ENCODE peak calls at places on chromosomes 1 and 21, in four cellular contexts. E, G, Y and S are unnamed samples. For H3K4me1, the result is how much of the 10 kb centered on the place peaks cover.

GRCh38 chr1:5940723-5941407 is 51.4 kb downstream of the NPHP4 start:
- DNase-seq in E (no peak), G (no peak), Y (no peak), S (no peak)

GRCh38 chr1:246121533-246121932 is 385.5 kb downstream of the SMYD3 start:
- DNase-seq in E (peak), G (no peak), Y (no peak), S (no peak)

GRCh38 chr1:205961970-205962820 is 18.9 kb upstream of the SLC26A9 start:
- DNase-seq in E (peak), G (no peak), Y (no peak), S (no peak)

GRCh38 chr1:32741417-32742131 is 39.0 kb upstream of the SYNC start:
- DNase-seq in E (no peak), G (no peak), Y (no peak), S (no peak)

GRCh38 chr1:222339371-222339947 is 208.4 kb downstream of the HHIPL2 start:
- DNase-seq in E (peak), G (no peak), Y (no peak), S (no peak)

GRCh38 chr1:87644500-87645245 is 316.0 kb downstream of the LMO4 start:
- DNase-seq in E (peak), G (no peak), Y (no peak), S (peak)

GRCh38 chr1:232383455-232384074 is 246.4 kb downstream of the SIPA1L2 start:
- DNase-seq in E (no peak), G (no peak), Y (no peak), S (peak)

GRCh38 chr1:70290248-70290647 is 64.3 kb downstream of the ANKRD13C start:
- DNase-seq in E (peak), G (no peak), Y (no peak), S (no peak)

GRCh38 chr1:70427976-70428375 is 16.9 kb downstream of the CTH start:
- DNase-seq in E (peak), G (no peak), Y (no peak), S (peak)

GRCh38 chr1:67803380-67804279 is 29.6 kb downstream of the GNG12 start:
- DNase-seq in E (no peak), G (no peak), Y (no peak), S (no peak)

GRCh38 chr1:143665606-143666005 is 306.2 kb downstream of the FAM72C start:
- DNase-seq in E (no peak), G (no peak), Y (no peak), S (no peak)

GRCh38 chr1:97806336-97806735 is 114.5 kb downstream of the DPYD start:
- DNase-seq in E (no peak), G (no peak), Y (no peak), S (no peak)

GRCh38 chr1:168430348-168430747 is 113.4 kb downstream of the XCL2 start:
- DNase-seq in E (no peak), G (no peak), Y (no peak), S (no peak)

GRCh38 chr1:10901894-10902805 is 105.7 kb upstream of the CASZ1 start:
- DNase-seq in E (no peak), G (no peak), Y (no peak), S (peak)

GRCh38 chr1:227654431-227654830 is 80.7 kb downstream of the JMJD4 start:
- DNase-seq in E (no peak), G (no peak), Y (no peak), S (peak)

GRCh38 chr1:7403265-7404045 is 367.6 kb upstream of the VAMP3 start:
- DNase-seq in E (peak), G (peak), Y (no peak), S (no peak)

GRCh38 chr1:112614460-112615065 is 4.4 kb downstream of the ST7L start:
- DNase-seq in E (peak), G (no peak), Y (no peak), S (peak)

GRCh38 chr21:14259669-14260458 is 43.9 kb downstream of the RBM11 start:
- DNase-seq in E (peak), G (no peak), Y (no peak), S (peak)

GRCh38 chr1:56415258-56415657 is 164.1 kb downstream of the PLPP3 start:
- DNase-seq in E (no peak), G (no peak), Y (no peak), S (no peak)

GRCh38 chr1:56414728-56415224 is 164.6 kb downstream of the PLPP3 start:
- DNase-seq in E (no peak), G (no peak), Y (no peak), S (no peak)

GRCh38 chr1:56415720-56416119 is 163.6 kb downstream of the PLPP3 start:
- DNase-seq in E (no peak), G (no peak), Y (no peak), S (no peak)

GRCh38 chr1:56411484-56412180 is 167.7 kb downstream of the PLPP3 start:
- DNase-seq in E (no peak), G (no peak), Y (no peak), S (no peak)

DNA sequence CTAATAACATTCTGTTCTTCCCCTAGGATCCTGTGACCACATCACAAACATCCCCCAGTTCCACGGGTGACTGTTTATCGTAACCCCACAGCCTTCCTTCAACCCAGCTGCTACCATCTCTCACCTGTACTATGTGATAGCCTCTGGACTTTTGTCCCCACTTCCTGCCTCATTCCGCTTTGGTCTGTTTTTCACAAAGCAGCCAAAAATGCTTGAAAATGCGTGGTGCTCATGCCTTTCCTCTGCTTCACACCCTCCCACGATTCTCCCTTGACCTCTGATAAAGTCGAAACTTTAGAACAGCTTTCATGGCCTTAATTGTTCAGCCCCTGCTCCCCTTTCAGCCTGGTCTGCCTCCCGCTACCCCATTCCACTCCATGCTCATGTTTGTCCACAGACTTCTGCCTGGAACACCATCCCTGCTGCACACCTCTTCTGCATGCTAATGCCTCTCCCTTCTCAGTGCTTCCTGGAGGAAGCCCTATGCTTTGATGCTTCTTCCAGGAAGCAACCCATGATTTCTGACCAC is 165.6 kb downstream of the PLPP3 start:
- DNase-seq in E (no peak), G (no peak), Y (no peak), S (no peak)
- H4K5ac ChIP-seq in E (no peak), G (no peak), Y (no peak), S (no peak)

GRCh38 chr1:164602142-164602429 is 43.1 kb downstream of the PBX1 start:
- DNase-seq in E (no peak), G (peak), Y (no peak), S (peak)

GRCh38 chr1:164605254-164606091 is 46.5 kb downstream of the PBX1 start:
- DNase-seq in E (no peak), G (no peak), Y (no peak), S (no peak)

GRCh38 chr1:164607351-164607750 is 48.4 kb downstream of the PBX1 start:
- DNase-seq in E (no peak), G (no peak), Y (no peak), S (no peak)

GRCh38 chr1:164602480-164603093 is 43.6 kb downstream of the PBX1 start:
- DNase-seq in E (peak), G (peak), Y (peak), S (peak)

GRCh38 chr1:164604541-164604940 is 45.6 kb downstream of the PBX1 start:
- DNase-seq in E (peak), G (no peak), Y (no peak), S (no peak)
- H3K27ac ChIP-seq in E (no peak), G (no peak), Y (no peak), S (no peak)

DNA sequence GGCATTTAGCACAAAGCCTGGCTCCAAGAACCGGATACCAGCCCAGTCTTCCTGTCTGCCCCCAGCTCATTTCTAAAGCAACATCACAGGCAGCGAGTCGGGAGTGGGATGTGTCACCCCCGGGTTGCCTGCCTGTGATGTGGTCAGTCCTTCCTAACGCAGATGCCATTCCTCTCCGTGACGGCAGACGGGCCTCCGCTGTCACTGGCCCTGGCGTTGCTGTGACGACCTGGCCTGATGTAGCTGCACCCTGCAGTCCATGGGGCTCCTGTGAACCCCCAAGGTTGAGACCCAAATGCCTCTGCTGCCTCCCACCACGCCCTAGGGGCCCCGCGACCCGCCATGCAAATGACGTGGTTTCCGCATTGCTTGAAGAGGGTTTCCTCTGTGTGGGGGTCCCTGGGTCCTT is 12.3 kb downstream of the TNFRSF1B start:
- DNase-seq in E (peak), G (no peak), Y (no peak), S (no peak)
- H3K4me1 ChIP-seq in E (under half), G (under half), Y (under half), S (under half)

GRCh38 chr1:100904528-100904927 is 8.6 kb downstream of the SLC30A7 start:
- DNase-seq in E (no peak), G (no peak), Y (no peak), S (no peak)
- H4K5ac ChIP-seq in E (no peak), G (no peak), Y (no peak), S (no peak)

GRCh38 chr1:28173151-28173979 is 3.1 kb downstream of the PTAFR start:
- DNase-seq in E (peak), G (no peak), Y (no peak), S (peak)
- H3K27ac ChIP-seq in E (no peak), G (no peak), Y (no peak), S (peak)

DNA sequence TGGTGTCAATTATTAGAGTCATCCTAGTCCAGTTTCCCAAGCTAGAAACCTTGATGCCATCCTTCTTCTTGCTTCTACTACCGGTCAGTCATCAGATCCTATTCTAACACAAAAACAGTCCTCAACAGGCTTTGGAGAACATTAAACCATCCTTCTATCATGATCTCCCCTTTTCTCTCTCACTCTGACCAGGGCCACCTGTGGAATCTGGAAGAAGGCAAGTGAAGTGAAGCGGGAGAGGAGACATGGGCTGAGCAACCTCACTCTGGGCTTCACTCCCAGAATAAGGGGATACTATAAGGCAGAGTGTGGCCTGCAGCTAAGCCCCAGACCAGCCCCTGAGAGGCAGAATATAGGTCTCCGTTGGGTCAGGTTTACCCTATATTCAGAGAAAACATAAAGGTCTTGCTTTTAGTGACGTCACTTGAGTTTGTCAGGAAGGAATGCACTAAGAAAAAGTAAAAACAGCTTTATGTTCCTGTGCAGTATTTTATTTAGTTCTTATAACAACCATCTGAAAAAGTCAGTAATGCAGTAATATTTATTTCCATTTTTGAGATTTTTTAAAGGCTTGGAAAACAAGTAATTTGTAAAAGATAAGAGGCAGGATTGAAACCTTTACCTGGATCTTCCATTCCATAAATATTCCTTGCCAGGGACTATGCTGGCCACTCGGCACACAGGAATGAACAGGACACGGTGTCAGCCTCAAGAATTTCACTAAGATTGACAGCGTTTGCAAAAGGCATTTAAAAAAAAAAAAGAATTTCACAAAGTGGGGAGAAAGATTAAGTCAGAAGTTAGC is 61.3 kb downstream of the NFASC start:
- DNase-seq in E (no peak), G (no peak), Y (no peak), S (no peak)
- H3K4me1 ChIP-seq in E (under half), G (under half), Y (under half), S (under half)